ENCODE peak calls at places on chromosome 14, in seven cellular contexts. L is IMR-90, I is SK-N-SH, U is neuronal stem cell, T is fibroblast of lung, X is mammary epithelial cell, Z is GM23248. R is an unnamed sample.

GRCh38 chr14:101754893-101755292 is 6.6 kb upstream of the PPP2R5C start:
- DNase-seq in T (no peak), L (no peak), U (no peak), I (no peak), X (no peak), Z (no peak), R (no peak)

GRCh38 chr14:70073924-70074566 is 114.7 kb downstream of the SLC8A3 start:
- DNase-seq in T (peak), Z (peak), U (peak), I (peak), X (peak), L (peak), R (peak)

GRCh38 chr14:60151715-60152114 is 13.5 kb downstream of the DHRS7 start:
- DNase-seq in T (peak), U (no peak), L (peak), X (peak), Z (peak), I (peak), R (no peak)

GRCh38 chr14:105006831-105007592 is 13.9 kb downstream of the CDCA4 start:
- DNase-seq in U (no peak), Z (no peak), T (no peak), I (no peak), X (no peak), L (no peak), R (no peak)

GRCh38 chr14:77868552-77869300 is 68.8 kb downstream of the ADCK1 start:
- DNase-seq in U (no peak), T (no peak), Z (no peak), I (no peak), X (no peak), L (no peak), R (no peak)

GRCh38 chr14:105529506-105530445 is 3.4 kb downstream of the TMEM121 start:
- DNase-seq in T (no peak), Z (no peak), L (no peak), X (no peak), I (no peak), U (no peak), R (peak)

GRCh38 chr14:53391156-53391555 is 238.0 kb upstream of the DDHD1 start:
- DNase-seq in U (no peak), T (peak), L (peak), X (peak), I (no peak), Z (peak), R (no peak)

GRCh38 chr14:105229099-105229655 is 19.2 kb upstream of the BTBD6 start:
- DNase-seq in Z (no peak), T (no peak), X (no peak), U (no peak), I (no peak), L (no peak), R (no peak)

GRCh38 chr14:24074625-24075484 is 3.5 kb downstream of the CPNE6 start:
- DNase-seq in I (no peak), T (no peak), U (no peak), X (no peak), Z (no peak), L (no peak), R (no peak)

GRCh38 chr14:66281036-66281776 is 205.0 kb upstream of the CCDC196 start:
- DNase-seq in I (no peak), T (no peak), X (no peak), U (no peak), L (no peak), Z (peak), R (no peak)

GRCh38 chr14:88522393-88522792 is 32.4 kb downstream of the PTPN21 start:
- DNase-seq in X (no peak), I (no peak), T (no peak), U (no peak), L (no peak), Z (no peak), R (no peak)
- H3K4me2 ChIP-seq in X (no peak), I (no peak), T (no peak), U (no peak), L (no peak), Z (no peak), R (no peak)

DNA sequence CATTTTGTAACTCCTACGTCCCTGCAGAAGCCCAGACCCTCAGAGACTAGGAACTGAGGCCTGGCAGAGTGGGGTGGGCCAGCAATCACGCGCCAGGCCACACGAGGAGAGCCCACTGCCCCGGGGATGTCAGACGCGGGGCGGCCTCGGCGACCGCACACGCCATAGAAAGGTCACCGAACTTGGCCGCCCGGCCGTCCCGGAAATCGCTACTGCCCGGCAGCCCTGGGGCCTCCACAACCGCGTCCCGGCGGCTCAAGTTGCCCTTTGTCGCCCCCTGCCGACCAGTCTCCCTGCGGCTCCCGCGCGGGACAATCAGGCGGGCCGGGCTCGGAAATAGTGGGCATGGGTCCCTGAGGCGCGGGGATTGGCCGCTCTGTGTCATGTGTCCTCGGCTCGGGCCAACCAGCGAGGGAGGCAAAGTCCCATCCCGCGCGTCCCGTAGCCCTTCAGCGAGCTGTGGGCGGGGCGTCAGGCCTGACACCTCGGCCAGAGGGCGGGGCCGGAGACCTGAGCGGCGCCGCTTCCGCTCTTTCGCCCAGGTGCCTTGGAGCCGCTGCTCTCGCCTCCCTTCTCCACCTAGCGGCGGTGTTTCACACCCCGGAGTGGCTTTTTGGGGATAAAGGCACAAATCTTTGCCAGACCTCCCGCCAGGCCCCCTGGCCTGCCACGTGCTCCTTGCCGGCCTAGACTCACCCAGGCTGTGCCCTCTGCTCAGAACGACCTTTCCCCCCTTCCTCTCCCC is 33.4 kb upstream of the DEGS2 start:
- DNase-seq in U (peak), Z (peak), L (peak), T (peak), X (peak), I (peak), R (peak)
- H3K9ac ChIP-seq in U (peak), Z (peak), L (peak), T (peak), X (peak), I (peak), R (peak)

DNA sequence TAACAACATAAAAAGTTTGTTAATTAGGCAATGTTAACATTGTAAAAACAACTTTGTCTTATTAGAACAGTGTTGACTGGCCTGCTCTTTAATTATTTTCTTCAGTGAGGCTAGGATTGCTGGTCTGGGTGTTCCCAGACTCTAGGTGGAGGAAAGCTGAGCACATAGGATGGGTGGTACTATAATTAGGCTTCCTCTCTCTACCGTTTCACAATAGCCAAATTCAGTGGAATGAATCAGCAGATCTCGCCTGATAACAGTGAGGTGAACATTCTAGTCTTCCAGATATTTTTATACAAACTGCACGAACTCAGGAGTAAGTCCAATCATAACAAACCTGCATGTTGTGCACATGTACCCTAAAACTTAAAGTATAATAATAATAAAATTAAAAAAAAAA is 11.9 kb downstream of the PTGDR start:
- DNase-seq in U (no peak), Z (peak), I (no peak), L (peak), X (peak), T (peak), R (no peak)
- H3K4me2 ChIP-seq in U (no peak), Z (peak), I (no peak), L (peak), X (peak), T (no peak), R (no peak)

DNA sequence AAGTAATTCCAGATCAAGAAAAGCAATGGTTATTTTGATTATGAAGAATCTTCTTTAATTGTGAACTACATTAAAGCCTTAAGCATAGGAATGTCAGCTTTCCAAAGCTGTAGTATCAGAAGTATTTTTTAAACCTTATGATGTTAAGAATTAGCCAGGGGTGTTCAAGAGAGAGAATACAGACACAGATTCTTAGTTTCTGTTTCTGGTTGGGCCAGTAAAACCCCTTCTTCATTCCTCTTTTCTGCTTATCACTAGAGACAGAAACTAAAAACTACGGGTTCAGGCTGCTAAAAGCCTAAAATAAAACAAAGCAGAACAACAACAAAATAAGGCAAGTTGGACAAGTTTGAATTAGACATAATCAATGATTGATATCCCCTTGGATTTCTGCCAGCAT is 38.2 kb downstream of the IFT43 start:
- DNase-seq in T (no peak), U (no peak), I (no peak), L (no peak), Z (no peak), X (no peak), R (no peak)
- H3K9ac ChIP-seq in T (no peak), U (no peak), I (no peak), L (no peak), Z (no peak), X (no peak), R (no peak)

GRCh38 chr14:103130965-103131364 is 7.7 kb downstream of the TNFAIP2 start:
- DNase-seq in Z (peak), X (peak), L (peak), U (no peak), I (peak), T (peak), R (no peak)
- H3K4me2 ChIP-seq in Z (no peak), X (peak), L (no peak), U (no peak), I (peak), T (no peak), R (no peak)

DNA sequence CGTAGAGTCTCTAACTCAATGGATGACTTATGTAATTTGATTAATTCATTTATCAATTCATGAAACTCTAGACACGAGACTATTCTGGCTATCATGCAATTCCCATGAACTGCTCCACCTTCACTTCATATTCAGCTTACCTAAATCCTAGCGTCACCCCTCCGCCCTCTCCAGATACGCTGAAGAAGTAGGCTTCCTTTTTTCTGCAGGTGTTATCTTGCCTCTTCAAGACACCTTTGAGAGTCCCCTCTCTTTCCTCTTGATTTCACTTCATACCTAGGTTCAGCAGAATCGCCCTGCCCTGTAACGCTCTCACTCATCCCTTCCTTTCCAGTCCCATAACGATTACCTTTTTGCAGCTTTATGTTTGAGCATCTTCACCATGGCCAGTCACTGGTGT is 4.0 kb upstream of the RNASE4 start:
- DNase-seq in L (no peak), Z (no peak), I (no peak), X (no peak), T (no peak), U (no peak), R (peak)
- H3K9ac ChIP-seq in L (no peak), Z (no peak), I (no peak), X (no peak), T (no peak), U (no peak), R (peak)

R was measured in Karpas-422.